ENCODE peak calls at places on chromosomes 13 and 19, in four cellular contexts. Y is neural crest cell, J is anterior cingulate cortex, V is AG04449. T is an unnamed sample.

GRCh38 chr19:28426902-28427232 is 786.1 kb downstream of the UQCRFS1 start:
- DNase-seq in Y (no peak), J (no peak), V (no peak), T (no peak)

GRCh38 chr13:98981596-98982195 is 3.8 kb upstream of the DOCK9 start:
- DNase-seq in Y (no peak), J (no peak), V (no peak), T (no peak)

GRCh38 chr13:54852831-54853230 is 1824.2 kb downstream of the OLFM4 start:
- DNase-seq in Y (no peak), J (no peak), V (no peak), T (no peak)

GRCh38 chr19:31180907-31181306 is 168.3 kb downstream of the TSHZ3 start:
- DNase-seq in Y (no peak), J (no peak), V (no peak), T (no peak)

GRCh38 chr13:33537691-33538090 is 252.1 kb upstream of the STARD13 start:
- DNase-seq in Y (no peak), J (no peak), V (no peak), T (no peak)

GRCh38 chr13:29125145-29125933 is 305.2 kb downstream of the MTUS2 start:
- DNase-seq in Y (no peak), J (no peak), V (no peak), T (no peak)

GRCh38 chr13:105599477-105600037 is 935.9 kb downstream of the EFNB2 start:
- DNase-seq in Y (no peak), J (no peak), V (no peak), T (no peak)

GRCh38 chr19:55075366-55075998 is at the start of gene EPS8L1:
- DNase-seq in Y (no peak), J (no peak), V (no peak), T (peak)

GRCh38 chr13:112849500-112849899 is 119.5 kb upstream of the MCF2L start:
- DNase-seq in Y (no peak), J (no peak), V (no peak), T (no peak)

GRCh38 chr19:16325161-16325527 is 518 bp downstream of the KLF2 start:
- DNase-seq in Y (peak), J (no peak), V (no peak), T (peak)

GRCh38 chr19:48455908-48456562 is 661 bp downstream of the KCNJ14 start:
- DNase-seq in Y (no peak), J (no peak), V (no peak), T (no peak)

GRCh38 chr13:113820813-113821651 is 42.8 kb downstream of the GAS6 start:
- DNase-seq in Y (no peak), J (peak), V (peak), T (peak)

GRCh38 chr19:46904114-46905060 is 43.6 kb downstream of the ARHGAP35 start:
- DNase-seq in Y (no peak), J (no peak), V (peak), T (no peak)

GRCh38 chr13:73591861-73592260 is 533.1 kb downstream of the KLF5 start:
- DNase-seq in Y (no peak), J (no peak), V (no peak), T (no peak)

GRCh38 chr13:38624822-38625221 is 62.1 kb upstream of the FREM2 start:
- DNase-seq in Y (no peak), J (no peak), V (no peak), T (no peak)

GRCh38 chr19:13633109-13633508 is 126.8 kb upstream of the CACNA1A start:
- DNase-seq in Y (no peak), J (no peak), V (peak), T (no peak)

GRCh38 chr13:40148103-40148502 is 492.6 kb downstream of the COG6 start:
- DNase-seq in Y (no peak), J (no peak), V (no peak), T (no peak)